ENCODE peak calls at places on chromosomes 2 and 18, in nine cellular contexts. D is neural progenitor cell, X is IMR-90, M is psoas muscle, B is keratinocyte, H is cardiac muscle cell, T is heart right ventricle, Z is HCT116, N is SK-N-SH. S is an unnamed sample. For H3K4me1 and H3K36me3, the result is how much of the 10 kb centered on the place peaks cover.

GRCh38 chr18:79510731-79511141 is 115.0 kb downstream of the NFATC1 start:
- DNase-seq in D (no peak), X (no peak), M (no peak), B (no peak), H (no peak), T (no peak), Z (no peak), N (no peak), S (peak)

GRCh38 chr2:211664321-211664720 is 874.3 kb downstream of the ERBB4 start:
- DNase-seq in D (no peak), X (no peak), M (no peak), B (no peak), H (no peak), T (no peak), Z (no peak), N (no peak), S (no peak)

GRCh38 chr2:162365392-162365791 is 21.5 kb downstream of the GCA start:
- DNase-seq in D (no peak), X (peak), M (no peak), B (no peak), H (no peak), T (no peak), Z (no peak), N (no peak), S (no peak)

GRCh38 chr2:152403395-152403794 is 68.4 kb downstream of the FMNL2 start:
- DNase-seq in D (no peak), X (no peak), M (no peak), B (no peak), H (no peak), T (no peak), Z (no peak), N (no peak), S (no peak)

GRCh38 chr2:122863516-122863915 is 1108.1 kb downstream of the TSN start:
- DNase-seq in D (no peak), X (no peak), M (no peak), B (no peak), H (no peak), T (no peak), Z (no peak), N (no peak), S (no peak)

GRCh38 chr2:42673989-42674564 is 89.9 kb downstream of the OXER1 start:
- DNase-seq in D (no peak), X (no peak), M (no peak), B (no peak), H (no peak), T (no peak), Z (no peak), N (no peak), S (no peak)

GRCh38 chr2:58866040-58866439 is 624.9 kb upstream of the FANCL start:
- DNase-seq in D (peak), X (no peak), M (no peak), B (no peak), H (no peak), T (no peak), Z (no peak), N (no peak), S (no peak)

GRCh38 chr2:220892018-220892634 is 680.0 kb downstream of the EPHA4 start:
- DNase-seq in D (no peak), X (no peak), M (no peak), B (no peak), H (no peak), T (no peak), Z (no peak), N (no peak), S (no peak)

GRCh38 chr2:209661286-209661685 is 110.3 kb upstream of the UNC80 start:
- DNase-seq in D (peak), X (no peak), M (no peak), B (no peak), H (no peak), T (no peak), Z (no peak), N (peak), S (no peak)

GRCh38 chr2:130796280-130796679 is 40.4 kb upstream of the ARHGEF4 start:
- DNase-seq in D (peak), X (no peak), M (no peak), B (no peak), H (no peak), T (no peak), Z (no peak), N (no peak), S (no peak)

GRCh38 chr2:12928197-12928596 is 211.5 kb downstream of the TRIB2 start:
- DNase-seq in D (no peak), X (peak), M (no peak), B (no peak), H (peak), T (no peak), Z (no peak), N (peak), S (no peak)

GRCh38 chr2:168201211-168201610 is 46.2 kb downstream of the STK39 start:
- DNase-seq in D (no peak), X (no peak), M (no peak), B (no peak), H (no peak), T (no peak), Z (no peak), N (no peak), S (no peak)

GRCh38 chr2:45743531-45744391 is 92.3 kb downstream of the PRKCE start:
- DNase-seq in D (no peak), X (peak), M (peak), B (no peak), H (peak), T (peak), Z (no peak), N (peak), S (no peak)

DNA sequence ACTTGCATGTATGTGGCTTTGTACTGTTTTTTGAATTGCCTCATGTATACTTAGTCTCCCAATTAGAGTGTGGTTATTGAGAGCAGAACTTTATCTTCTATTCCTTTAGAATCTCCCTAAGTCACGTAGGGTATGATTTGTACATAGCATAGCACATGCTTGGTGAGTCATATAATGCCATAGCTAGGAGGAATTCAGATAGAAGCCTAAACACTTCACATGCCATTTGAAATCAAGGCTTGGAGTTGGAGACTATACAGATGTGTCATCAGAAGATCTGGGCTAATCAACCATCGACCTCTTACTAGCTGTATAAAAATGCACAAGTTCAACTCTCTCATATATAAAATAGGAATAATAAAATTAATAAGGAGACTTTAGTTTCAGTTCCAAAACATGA is 222.6 kb upstream of the ST6GAL2 start:
- DNase-seq in D (no peak), X (no peak), M (no peak), B (no peak), H (peak), T (no peak), Z (no peak), N (no peak), S (no peak)
- H3K4me1 ChIP-seq in D (under half), X (under half), M (under half), B (under half), H (under half), T (under half), Z (under half), N (under half), S (under half)

DNA sequence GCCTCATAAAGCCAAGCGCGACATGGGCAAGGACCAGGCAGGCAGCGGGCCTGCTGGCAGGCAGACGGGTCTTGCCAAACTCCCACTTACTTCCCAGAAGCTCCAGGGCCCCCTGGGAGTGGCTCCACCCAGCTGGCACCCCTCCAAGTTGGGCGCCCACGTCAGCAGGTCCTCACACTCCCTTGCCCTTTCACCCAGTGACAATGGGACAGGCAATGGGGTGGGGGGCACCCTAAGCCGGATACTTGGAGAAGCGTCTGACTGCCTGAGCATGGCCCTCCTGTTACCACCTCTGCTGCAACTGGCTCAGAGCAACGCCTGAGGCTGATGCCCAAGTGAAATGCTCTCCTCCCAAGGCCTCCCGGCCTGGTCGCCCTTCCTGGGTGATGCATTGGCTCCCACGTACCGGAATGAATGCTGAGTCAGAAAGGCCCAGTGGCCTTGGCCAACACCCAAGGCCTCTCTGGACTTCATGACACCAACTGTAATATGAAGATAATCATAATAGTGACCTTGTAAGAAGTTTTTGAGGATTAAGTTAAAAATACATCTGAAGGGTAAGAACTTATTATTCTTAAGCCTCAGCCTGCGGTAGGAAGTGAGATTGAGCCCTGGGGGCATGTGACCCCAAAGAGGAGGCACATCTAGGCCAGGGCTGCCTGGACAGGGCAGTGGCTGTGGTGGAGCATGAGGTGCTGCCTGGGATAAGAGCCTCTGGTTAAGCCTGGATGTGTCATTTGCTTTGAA is 31.7 kb downstream of the KCNK3 start:
- DNase-seq in D (no peak), X (peak), M (peak), B (no peak), H (peak), T (peak), Z (peak), N (no peak), S (peak)
- H3K4me3 ChIP-seq in D (no peak), X (no peak), M (no peak), B (no peak), H (no peak), T (no peak), Z (peak), N (no peak), S (no peak)

DNA sequence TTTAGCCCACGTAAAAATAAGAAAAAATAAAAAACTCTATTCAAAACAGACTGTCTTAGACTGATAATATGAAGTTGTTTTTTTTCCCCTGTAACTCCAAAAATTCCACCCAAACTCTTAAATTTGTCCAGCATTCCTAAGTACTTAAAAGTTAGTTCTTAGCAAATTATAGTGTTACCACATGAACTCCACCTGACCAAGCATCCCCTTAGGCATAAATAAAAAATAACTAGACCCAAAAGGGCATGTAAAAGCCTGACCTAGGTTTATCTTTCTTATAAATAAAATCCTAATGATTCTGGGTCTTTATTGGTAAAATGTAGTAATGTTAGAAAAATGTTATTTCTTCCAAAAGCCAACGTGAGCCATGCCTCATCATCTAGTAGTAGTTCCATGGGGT is 54.3 kb downstream of the TTC21B start:
- DNase-seq in D (no peak), X (no peak), M (no peak), B (no peak), H (no peak), T (no peak), Z (no peak), N (no peak), S (no peak)
- H3K36me3 ChIP-seq in D (under half), X (under half), M (under half), B (under half), H (under half), T (under half), Z (under half), N (half or more), S (under half)

GRCh38 chr18:2911533-2911932 is 64.7 kb downstream of the EMILIN2 start:
- DNase-seq in D (no peak), X (no peak), M (no peak), B (no peak), H (no peak), T (no peak), Z (no peak), N (no peak), S (no peak)

GRCh38 chr18:2908946-2909335 is 62.1 kb downstream of the EMILIN2 start:
- DNase-seq in D (no peak), X (no peak), M (no peak), B (no peak), H (no peak), T (no peak), Z (no peak), N (no peak), S (no peak)

GRCh38 chr18:2910751-2911425 is 64.1 kb downstream of the EMILIN2 start:
- DNase-seq in D (no peak), X (no peak), M (no peak), B (no peak), H (no peak), T (no peak), Z (no peak), N (no peak), S (no peak)

GRCh38 chr18:2909431-2910140 is 62.8 kb downstream of the EMILIN2 start:
- DNase-seq in D (no peak), X (no peak), M (no peak), B (no peak), H (no peak), T (no peak), Z (no peak), N (no peak), S (no peak)

DNA sequence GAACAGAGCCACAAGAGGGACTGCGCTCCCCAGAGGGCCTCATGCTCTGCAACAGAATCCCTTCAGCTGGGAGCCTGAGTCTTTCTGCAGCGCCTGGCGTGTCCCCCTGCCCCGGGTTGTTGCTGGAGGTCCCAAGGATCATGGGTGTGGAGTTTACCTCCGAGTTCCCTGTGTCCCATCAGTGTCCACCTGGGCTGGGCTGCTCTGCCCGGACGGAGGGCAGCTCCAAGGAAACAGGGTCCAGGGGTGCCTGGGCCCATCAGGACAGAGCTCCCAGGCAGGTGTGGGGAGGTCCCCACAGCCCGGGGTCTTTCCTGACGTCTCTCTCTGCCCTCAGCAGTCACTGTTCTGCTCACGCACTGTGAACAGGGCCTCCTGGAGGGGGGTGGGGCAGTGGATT is 63.5 kb downstream of the EMILIN2 start:
- DNase-seq in D (no peak), X (no peak), M (no peak), B (no peak), H (no peak), T (no peak), Z (no peak), N (no peak), S (no peak)
- H3K4me1 ChIP-seq in D (under half), X (under half), M (under half), B (under half), H (under half), T (under half), Z (under half), N (under half), S (under half)

DNA sequence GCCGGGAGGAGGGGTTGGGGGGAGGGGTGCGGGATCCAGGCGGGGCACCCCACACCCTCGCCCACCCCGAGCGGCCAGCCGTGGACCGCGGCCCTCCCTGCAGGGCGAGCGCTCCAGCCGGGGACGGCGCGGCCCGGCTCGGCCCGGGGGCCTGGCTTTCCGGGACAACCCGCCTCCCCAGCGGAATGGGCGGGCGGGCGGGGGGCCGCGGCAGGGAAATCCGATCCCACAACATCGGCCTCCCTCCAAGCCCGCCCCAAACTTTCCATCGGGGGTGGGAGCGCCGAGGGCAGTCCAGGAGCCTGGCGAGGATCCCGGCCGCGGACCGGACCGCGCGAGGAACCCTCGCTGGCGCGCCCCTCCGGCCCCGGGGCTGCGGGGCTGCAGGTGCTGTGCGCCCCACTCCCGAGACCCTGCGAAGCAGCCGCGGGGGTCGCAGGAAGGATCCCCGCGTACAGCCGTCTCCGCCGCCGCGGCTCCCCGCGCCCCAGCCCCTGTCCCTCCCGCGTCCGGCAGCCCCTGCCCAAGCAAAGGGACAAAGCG is 528 bp downstream of the SEMA4C start:
- DNase-seq in D (peak), X (peak), M (peak), B (no peak), H (peak), T (peak), Z (peak), N (peak), S (peak)
- H3K4me3 ChIP-seq in D (peak), X (peak), M (peak), B (peak), H (peak), T (peak), Z (peak), N (peak), S (peak)

DNA sequence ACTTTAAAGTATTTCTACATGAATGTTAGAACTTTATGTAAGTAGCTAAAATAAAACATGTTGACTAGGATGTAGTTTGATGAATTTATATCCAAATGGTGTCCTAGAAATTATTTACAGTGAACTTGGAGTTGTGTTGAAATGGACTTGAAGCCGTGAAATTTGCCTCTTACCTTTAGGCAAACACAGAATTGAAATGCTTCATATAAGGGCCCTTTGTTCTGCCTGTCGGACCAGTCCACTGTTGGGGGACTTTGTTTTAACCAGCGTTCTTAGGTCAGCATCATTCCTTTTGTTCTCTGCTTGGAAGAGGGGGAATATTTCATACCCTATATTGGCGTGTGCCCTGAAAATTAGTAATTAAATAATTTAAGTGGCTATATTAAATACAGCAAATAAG is 18.3 kb downstream of the RAB12 start:
- DNase-seq in D (no peak), X (no peak), M (no peak), B (no peak), H (no peak), T (no peak), Z (no peak), N (no peak), S (no peak)
- H3K36me3 ChIP-seq in D (under half), X (under half), M (under half), B (under half), H (under half), T (under half), Z (under half), N (under half), S (under half)